ENCODE peak calls at places on chromosome 19, in seven cellular contexts. One of them, this sample, is unnamed.

GRCh38 chr19:29418106-29418684 is 107.6 kb upstream of the VSTM2B start:
- DNase-seq in SK-N-SH: no peak
- DNase-seq in H1: no peak
- DNase-seq in GM12878: no peak
- DNase-seq in HCT116: no peak
- DNase-seq in HepG2: no peak
- DNase-seq in K562: no peak
- DNase-seq in this sample: no peak

GRCh38 chr19:51696606-51697005 is 3.5 kb downstream of the SPACA6 start:
- DNase-seq in HCT116: no peak
- DNase-seq in H1: no peak
- DNase-seq in GM12878: no peak
- DNase-seq in SK-N-SH: no peak
- DNase-seq in HepG2: no peak
- DNase-seq in K562: no peak
- DNase-seq in this sample: no peak

GRCh38 chr19:47274891-47275865 is 493 bp downstream of the INAFM1 start:
- DNase-seq in GM12878: no peak
- DNase-seq in HCT116: no peak
- DNase-seq in SK-N-SH: peak; percentile 60
- DNase-seq in K562: peak; percentile 87
- DNase-seq in HepG2: no peak
- DNase-seq in H1: no peak
- DNase-seq in this sample: no peak

GRCh38 chr19:11092181-11092538 is 2.9 kb downstream of the LDLR start:
- DNase-seq in K562: no peak
- DNase-seq in HepG2: peak; percentile 92
- DNase-seq in GM12878: no peak
- DNase-seq in H1: no peak
- DNase-seq in SK-N-SH: no peak
- DNase-seq in HCT116: peak; percentile 56
- DNase-seq in this sample: no peak

GRCh38 chr19:45253396-45254027 is 2.4 kb downstream of the MARK4 start:
- DNase-seq in H1: no peak
- DNase-seq in GM12878: no peak
- DNase-seq in HepG2: no peak
- DNase-seq in K562: no peak
- DNase-seq in SK-N-SH: no peak
- DNase-seq in HCT116: no peak
- DNase-seq in this sample: no peak

GRCh38 chr19:48511800-48512503 is at the start of gene LMTK3:
- DNase-seq in H1: no peak
- DNase-seq in GM12878: no peak
- DNase-seq in SK-N-SH: peak; percentile 97
- DNase-seq in HCT116: no peak
- DNase-seq in HepG2: no peak
- DNase-seq in K562: peak; percentile 82
- DNase-seq in this sample: no peak

GRCh38 chr19:28497137-28497536 is 715.8 kb downstream of the UQCRFS1 start:
- DNase-seq in HCT116: no peak
- DNase-seq in GM12878: no peak
- DNase-seq in HepG2: no peak
- DNase-seq in H1: no peak
- DNase-seq in K562: no peak
- DNase-seq in SK-N-SH: no peak
- DNase-seq in this sample: no peak

GRCh38 chr19:13029893-13030292 is 34.6 kb downstream of the NFIX start:
- DNase-seq in K562: no peak
- DNase-seq in SK-N-SH: no peak
- DNase-seq in GM12878: no peak
- DNase-seq in HepG2: no peak
- DNase-seq in HCT116: no peak
- DNase-seq in H1: no peak
- DNase-seq in this sample: no peak

GRCh38 chr19:55493650-55494171 is 5.5 kb downstream of the SSC5D start:
- DNase-seq in K562: no peak
- DNase-seq in GM12878: no peak
- DNase-seq in H1: no peak
- DNase-seq in SK-N-SH: no peak
- DNase-seq in HepG2: no peak
- DNase-seq in HCT116: no peak
- DNase-seq in this sample: no peak

GRCh38 chr19:12994701-12995595 is at the start of gene NFIX:
- DNase-seq in HCT116: no peak
- DNase-seq in H1: no peak
- DNase-seq in SK-N-SH: peak; percentile 86
- DNase-seq in GM12878: no peak
- DNase-seq in HepG2: peak; percentile 24
- DNase-seq in K562: peak; percentile 83
- DNase-seq in this sample: no peak

GRCh38 chr19:29098863-29099481 is 114.0 kb downstream of the UQCRFS1 start:
- DNase-seq in GM12878: no peak
- DNase-seq in HCT116: no peak
- DNase-seq in SK-N-SH: no peak
- DNase-seq in H1: no peak
- DNase-seq in HepG2: no peak
- DNase-seq in K562: no peak
- DNase-seq in this sample: no peak

GRCh38 chr19:41646589-41647204 is 19.8 kb upstream of the CEACAM4 start:
- DNase-seq in SK-N-SH: peak; percentile 39
- DNase-seq in HepG2: no peak
- DNase-seq in GM12878: no peak
- DNase-seq in HCT116: peak; percentile 3
- DNase-seq in K562: peak; percentile 58
- DNase-seq in H1: no peak
- DNase-seq in this sample: peak; percentile 1

GRCh38 chr19:34327851-34328250 is 37.1 kb upstream of the GPI start:
- DNase-seq in HepG2: no peak
- DNase-seq in HCT116: no peak
- DNase-seq in K562: peak; percentile 84
- DNase-seq in GM12878: no peak
- DNase-seq in H1: no peak
- DNase-seq in SK-N-SH: no peak
- DNase-seq in this sample: no peak

GRCh38 chr19:16363133-16363851 is 38.7 kb downstream of the KLF2 start:
- DNase-seq in H1: no peak
- DNase-seq in SK-N-SH: no peak
- DNase-seq in HepG2: no peak
- DNase-seq in GM12878: no peak
- DNase-seq in HCT116: no peak
- DNase-seq in K562: no peak
- DNase-seq in this sample: no peak

GRCh38 chr19:41705393-41706174 is 2.8 kb upstream of the CEACAM5 start:
- DNase-seq in H1: no peak
- DNase-seq in K562: peak; percentile 49
- DNase-seq in HCT116: no peak
- DNase-seq in HepG2: no peak
- DNase-seq in GM12878: no peak
- DNase-seq in SK-N-SH: no peak
- DNase-seq in this sample: no peak

GRCh38 chr19:48330012-48330681 is 4.8 kb downstream of the EMP3 start:
- DNase-seq in HepG2: no peak
- DNase-seq in SK-N-SH: peak; percentile 91
- DNase-seq in HCT116: no peak
- DNase-seq in K562: no peak
- DNase-seq in GM12878: peak; percentile 65
- DNase-seq in H1: no peak
- DNase-seq in this sample: no peak

GRCh38 chr19:48290341-48290922 is 20.6 kb downstream of the ZNF114 start:
- DNase-seq in K562: peak; percentile 61
- DNase-seq in SK-N-SH: peak; percentile 58
- DNase-seq in HepG2: no peak
- DNase-seq in GM12878: no peak
- DNase-seq in H1: peak; percentile 85
- DNase-seq in HCT116: no peak
- DNase-seq in this sample: peak; percentile 63

GRCh38 chr19:9910625-9911024 is 25.7 kb downstream of the OLFM2 start:
- DNase-seq in SK-N-SH: no peak
- DNase-seq in GM12878: no peak
- DNase-seq in K562: no peak
- DNase-seq in HepG2: no peak
- DNase-seq in HCT116: no peak
- DNase-seq in H1: no peak
- DNase-seq in this sample: no peak

GRCh38 chr19:5253403-5254110 is 87.1 kb downstream of the PTPRS start:
- DNase-seq in SK-N-SH: no peak
- DNase-seq in K562: no peak
- DNase-seq in H1: no peak
- DNase-seq in GM12878: no peak
- DNase-seq in HepG2: peak; percentile 61
- DNase-seq in HCT116: no peak
- DNase-seq in this sample: no peak

GRCh38 chr19:16325671-16326400 is 1.2 kb downstream of the KLF2 start:
- DNase-seq in GM12878: no peak
- DNase-seq in H1: no peak
- DNase-seq in HepG2: no peak
- DNase-seq in K562: no peak
- DNase-seq in SK-N-SH: peak; percentile 52
- DNase-seq in HCT116: no peak
- DNase-seq in this sample: no peak

GRCh38 chr19:33292595-33293254 is 9.6 kb downstream of the CEBPA start:
- DNase-seq in GM12878: no peak
- DNase-seq in HCT116: no peak
- DNase-seq in H1: no peak
- DNase-seq in HepG2: no peak
- DNase-seq in SK-N-SH: no peak
- DNase-seq in K562: no peak
- DNase-seq in this sample: no peak
- H3K9ac ChIP-seq in GM12878: no peak overlapping the region
- H3K9ac ChIP-seq in HCT116: no peak overlapping the region
- H3K9ac ChIP-seq in H1: no peak overlapping the region
- H3K9ac ChIP-seq in HepG2: peak overlapping the region; percentile 79
- H3K9ac ChIP-seq in SK-N-SH: no peak overlapping the region
- H3K9ac ChIP-seq in K562: peak overlapping the region; percentile 38
- H3K9ac ChIP-seq in this sample: no peak overlapping the region

GRCh38 chr19:38702278-38702677 is 42.0 kb downstream of the CAPN12 start:
- DNase-seq in GM12878: no peak
- DNase-seq in HepG2: no peak
- DNase-seq in HCT116: no peak
- DNase-seq in SK-N-SH: no peak
- DNase-seq in K562: no peak
- DNase-seq in H1: no peak
- DNase-seq in this sample: no peak
- TF ChIP-seq YY1 in GM12878: no peak
- TF ChIP-seq YY1 in HepG2: no peak
- TF ChIP-seq YY1 in HCT116: no peak
- TF ChIP-seq YY1 in SK-N-SH: no peak
- TF ChIP-seq YY1 in K562: no peak
- TF ChIP-seq YY1 in H1: no peak
- TF ChIP-seq YY1 in this sample: no peak

GRCh38 chr19:7394728-7395359 is 46.1 kb downstream of the ARHGEF18 start:
- DNase-seq in GM12878: peak; percentile 80
- DNase-seq in HepG2: peak; percentile 73
- DNase-seq in K562: peak; percentile 98
- DNase-seq in HCT116: peak; percentile 69
- DNase-seq in H1: peak; percentile 68
- DNase-seq in SK-N-SH: peak; percentile 99
- DNase-seq in this sample: peak; percentile 80
- H3K27me3 ChIP-seq in GM12878: no peaks in the 10 kb centered on the region
- H3K27me3 ChIP-seq in HepG2: no peaks in the 10 kb centered on the region
- H3K27me3 ChIP-seq in K562: no peaks in the 10 kb centered on the region
- H3K27me3 ChIP-seq in HCT116: no peaks in the 10 kb centered on the region
- H3K27me3 ChIP-seq in H1: no peaks in the 10 kb centered on the region
- H3K27me3 ChIP-seq in SK-N-SH: no peaks in the 10 kb centered on the region
- H3K27me3 ChIP-seq in this sample: no peaks in the 10 kb centered on the region

GRCh38 chr19:19193926-19194325 is 1.9 kb downstream of the RFXANK start:
- DNase-seq in K562: no peak
- DNase-seq in SK-N-SH: no peak
- DNase-seq in GM12878: no peak
- DNase-seq in H1: no peak
- DNase-seq in HepG2: no peak
- DNase-seq in HCT116: no peak
- DNase-seq in this sample: no peak
- H3K9ac ChIP-seq in K562: peak overlapping the region; percentile 93
- H3K9ac ChIP-seq in SK-N-SH: peak overlapping the region; percentile 73
- H3K9ac ChIP-seq in GM12878: peak overlapping the region; percentile 96
- H3K9ac ChIP-seq in H1: no peak overlapping the region
- H3K9ac ChIP-seq in HepG2: peak overlapping the region; percentile 91
- H3K9ac ChIP-seq in HCT116: peak overlapping the region; percentile 98
- H3K9ac ChIP-seq in this sample: no peak overlapping the region

GRCh38 chr19:35349614-35350521 is 2.2 kb downstream of the FFAR1 start:
- DNase-seq in GM12878: no peak
- DNase-seq in K562: no peak
- DNase-seq in H1: no peak
- DNase-seq in HepG2: no peak
- DNase-seq in SK-N-SH: no peak
- DNase-seq in HCT116: no peak
- DNase-seq in this sample: no peak
- TF ChIP-seq YY1 in GM12878: no peak
- TF ChIP-seq YY1 in K562: no peak
- TF ChIP-seq YY1 in H1: no peak
- TF ChIP-seq YY1 in HepG2: no peak
- TF ChIP-seq YY1 in SK-N-SH: no peak
- TF ChIP-seq YY1 in HCT116: no peak
- TF ChIP-seq YY1 in this sample: no peak

DNA sequence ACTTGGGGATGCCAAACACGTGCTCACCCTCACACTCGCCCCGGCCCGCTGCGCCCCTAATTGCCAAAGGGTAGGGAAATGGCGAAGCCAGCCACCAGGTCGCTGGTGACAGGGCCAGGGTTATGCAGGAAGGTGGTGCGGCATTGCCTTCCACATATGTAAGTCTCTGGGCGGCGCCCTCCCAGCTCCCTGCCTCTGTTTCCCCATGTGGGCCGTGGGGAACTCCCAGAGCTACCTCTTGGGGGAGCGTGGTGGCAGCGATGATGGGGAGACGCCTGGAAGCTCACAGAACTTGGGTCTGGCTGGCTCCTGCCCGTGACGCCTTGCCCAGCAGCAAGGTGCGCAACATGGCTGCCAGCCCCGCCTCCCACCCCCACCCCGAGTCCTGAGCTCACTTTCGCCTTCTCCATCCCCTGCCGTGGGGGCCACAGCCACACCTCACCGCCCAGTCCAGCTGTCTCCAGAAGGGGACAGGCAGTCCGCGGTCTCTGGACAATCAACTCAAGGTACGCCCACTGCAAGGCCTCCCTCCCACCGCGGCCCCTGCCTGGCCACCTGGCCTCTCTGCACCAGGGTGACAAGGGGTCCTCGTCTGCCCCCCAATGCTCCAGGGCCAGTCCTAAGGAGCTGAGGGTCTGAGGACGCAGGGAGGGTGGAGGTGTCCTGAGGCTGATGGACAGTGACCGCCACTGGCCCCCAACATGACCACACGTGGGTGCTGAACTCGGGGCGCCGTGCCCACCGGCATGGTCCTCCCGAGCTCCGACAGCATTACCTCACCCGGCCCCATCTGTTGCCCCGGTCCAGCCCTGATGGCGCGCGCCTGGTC is 6.6 kb downstream of the C19orf25 start:
- DNase-seq in HepG2: no peak
- DNase-seq in H1: no peak
- DNase-seq in SK-N-SH: peak; percentile 69
- DNase-seq in HCT116: no peak
- DNase-seq in GM12878: no peak
- DNase-seq in K562: no peak
- DNase-seq in this sample: no peak
- H3K27me3 ChIP-seq in HepG2: no peaks in the 10 kb centered on the region
- H3K27me3 ChIP-seq in H1: peaks cover 59% of the 10 kb centered on the region
- H3K27me3 ChIP-seq in SK-N-SH: no peaks in the 10 kb centered on the region
- H3K27me3 ChIP-seq in HCT116: no peaks in the 10 kb centered on the region
- H3K27me3 ChIP-seq in GM12878: peaks cover 27% of the 10 kb centered on the region
- H3K27me3 ChIP-seq in K562: no peaks in the 10 kb centered on the region
- H3K27me3 ChIP-seq in this sample: peaks cover 33% of the 10 kb centered on the region

This sample was measured in NT2/D1.